ENCODE peak calls at places on chromosome 21, in seven cellular contexts. One of them, this sample, is unnamed. For H3K9me3, the result is how much of the 10 kb centered on the place peaks cover.

GRCh38 chr21:35882791-35883240 is 177.5 kb downstream of the SETD4 start:
- DNase-seq in SK-N-SH: no peak
- DNase-seq in K562: no peak
- DNase-seq in HCT116: no peak
- DNase-seq in A549: no peak
- DNase-seq in GM12878: no peak
- DNase-seq in H1: no peak
- DNase-seq in this sample: peak

GRCh38 chr21:35575280-35575915 is 484.9 kb downstream of the SETD4 start:
- DNase-seq in SK-N-SH: no peak
- DNase-seq in K562: no peak
- DNase-seq in HCT116: no peak
- DNase-seq in A549: no peak
- DNase-seq in GM12878: no peak
- DNase-seq in H1: no peak
- DNase-seq in this sample: peak

GRCh38 chr21:31335957-31336738 is 7.9 kb downstream of the TIAM1 start:
- DNase-seq in SK-N-SH: no peak
- DNase-seq in K562: no peak
- DNase-seq in HCT116: no peak
- DNase-seq in A549: peak
- DNase-seq in GM12878: no peak
- DNase-seq in H1: no peak
- DNase-seq in this sample: peak

GRCh38 chr21:34886554-34887385 is 162.3 kb downstream of the RUNX1 start:
- DNase-seq in SK-N-SH: peak
- DNase-seq in K562: peak
- DNase-seq in HCT116: no peak
- DNase-seq in A549: no peak
- DNase-seq in GM12878: no peak
- DNase-seq in H1: peak
- DNase-seq in this sample: no peak

GRCh38 chr21:9767592-9768375 is 753.6 kb upstream of the TPTE start:
- DNase-seq in SK-N-SH: peak
- DNase-seq in K562: peak
- DNase-seq in HCT116: no peak
- DNase-seq in A549: no peak
- DNase-seq in GM12878: no peak
- DNase-seq in H1: no peak
- DNase-seq in this sample: no peak

GRCh38 chr21:35833388-35833787 is 226.9 kb downstream of the SETD4 start:
- DNase-seq in SK-N-SH: no peak
- DNase-seq in K562: no peak
- DNase-seq in HCT116: no peak
- DNase-seq in A549: no peak
- DNase-seq in GM12878: no peak
- DNase-seq in H1: no peak
- DNase-seq in this sample: no peak

GRCh38 chr21:37829447-37829846 is 86.8 kb downstream of the KCNJ6 start:
- DNase-seq in SK-N-SH: no peak
- DNase-seq in K562: no peak
- DNase-seq in HCT116: no peak
- DNase-seq in A549: peak
- DNase-seq in GM12878: no peak
- DNase-seq in H1: no peak
- DNase-seq in this sample: peak

GRCh38 chr21:44267655-44268142 is 6.0 kb upstream of the DNMT3L start:
- DNase-seq in SK-N-SH: no peak
- DNase-seq in K562: peak
- DNase-seq in HCT116: no peak
- DNase-seq in A549: no peak
- DNase-seq in GM12878: peak
- DNase-seq in H1: peak
- DNase-seq in this sample: no peak

GRCh38 chr21:38661296-38662223 is 144.2 kb upstream of the ETS2 start:
- DNase-seq in SK-N-SH: peak
- DNase-seq in K562: no peak
- DNase-seq in HCT116: no peak
- DNase-seq in A549: no peak
- DNase-seq in GM12878: no peak
- DNase-seq in H1: peak
- DNase-seq in this sample: peak

GRCh38 chr21:28719731-28720130 is 272.9 kb downstream of the LTN1 start:
- DNase-seq in SK-N-SH: no peak
- DNase-seq in K562: no peak
- DNase-seq in HCT116: no peak
- DNase-seq in A549: no peak
- DNase-seq in GM12878: no peak
- DNase-seq in H1: no peak
- DNase-seq in this sample: no peak

GRCh38 chr21:18951291-18952038 is 547.9 kb upstream of the TMPRSS15 start:
- DNase-seq in SK-N-SH: peak
- DNase-seq in K562: peak
- DNase-seq in HCT116: no peak
- DNase-seq in A549: no peak
- DNase-seq in GM12878: no peak
- DNase-seq in H1: peak
- DNase-seq in this sample: no peak

GRCh38 chr21:40929833-40930232 is 82.9 kb upstream of the DSCAM start:
- DNase-seq in SK-N-SH: no peak
- DNase-seq in K562: no peak
- DNase-seq in HCT116: no peak
- DNase-seq in A549: no peak
- DNase-seq in GM12878: no peak
- DNase-seq in H1: no peak
- DNase-seq in this sample: no peak

GRCh38 chr21:33937931-33938339 is 22.3 kb upstream of the ATP5PO start:
- DNase-seq in SK-N-SH: no peak
- DNase-seq in K562: no peak
- DNase-seq in HCT116: no peak
- DNase-seq in A549: no peak
- DNase-seq in GM12878: no peak
- DNase-seq in H1: peak
- DNase-seq in this sample: no peak

GRCh38 chr21:44485254-44485793 is 30.0 kb downstream of the LRRC3 start:
- DNase-seq in SK-N-SH: peak
- DNase-seq in K562: peak
- DNase-seq in HCT116: peak
- DNase-seq in A549: peak
- DNase-seq in GM12878: no peak
- DNase-seq in H1: peak
- DNase-seq in this sample: peak

GRCh38 chr21:37365657-37366487 is 701 bp upstream of the DYRK1A start:
- DNase-seq in SK-N-SH: no peak
- DNase-seq in K562: peak
- DNase-seq in HCT116: no peak
- DNase-seq in A549: peak
- DNase-seq in GM12878: no peak
- DNase-seq in H1: peak
- DNase-seq in this sample: peak

GRCh38 chr21:32520885-32521735 is 64.2 kb downstream of the TCP10L start:
- DNase-seq in SK-N-SH: peak
- DNase-seq in K562: peak
- DNase-seq in HCT116: no peak
- DNase-seq in A549: no peak
- DNase-seq in GM12878: no peak
- DNase-seq in H1: no peak
- DNase-seq in this sample: peak

GRCh38 chr21:36992671-36993070 is 13.8 kb upstream of the RIPPLY3 start:
- DNase-seq in SK-N-SH: no peak
- DNase-seq in K562: no peak
- DNase-seq in HCT116: no peak
- DNase-seq in A549: no peak
- DNase-seq in GM12878: no peak
- DNase-seq in H1: no peak
- DNase-seq in this sample: no peak

GRCh38 chr21:43273708-43274021 is 104.9 kb downstream of the CRYAA start:
- DNase-seq in SK-N-SH: peak
- DNase-seq in K562: no peak
- DNase-seq in HCT116: no peak
- DNase-seq in A549: no peak
- DNase-seq in GM12878: no peak
- DNase-seq in H1: no peak
- DNase-seq in this sample: no peak

GRCh38 chr21:33608559-33608958 is 20.1 kb upstream of the DONSON start:
- DNase-seq in SK-N-SH: no peak
- DNase-seq in K562: no peak
- DNase-seq in HCT116: no peak
- DNase-seq in A549: no peak
- DNase-seq in GM12878: no peak
- DNase-seq in H1: no peak
- DNase-seq in this sample: peak

GRCh38 chr21:44761011-44761729 is 40.5 kb downstream of the UBE2G2 start:
- DNase-seq in SK-N-SH: no peak
- DNase-seq in K562: peak
- DNase-seq in HCT116: no peak
- DNase-seq in A549: peak
- DNase-seq in GM12878: no peak
- DNase-seq in H1: no peak
- DNase-seq in this sample: no peak

GRCh38 chr21:31457675-31458074 is 113.6 kb upstream of the TIAM1 start:
- DNase-seq in SK-N-SH: peak
- DNase-seq in K562: peak
- DNase-seq in HCT116: no peak
- DNase-seq in A549: no peak
- DNase-seq in GM12878: no peak
- DNase-seq in H1: no peak
- DNase-seq in this sample: no peak

GRCh38 chr21:44590311-44590721 is 2.0 kb downstream of the KRTAP10-6 start:
- DNase-seq in SK-N-SH: no peak
- DNase-seq in K562: no peak
- DNase-seq in HCT116: no peak
- DNase-seq in A549: no peak
- DNase-seq in GM12878: no peak
- DNase-seq in H1: peak
- DNase-seq in this sample: no peak

GRCh38 chr21:31555741-31556191 is 103.7 kb upstream of the SOD1 start:
- DNase-seq in SK-N-SH: no peak
- DNase-seq in K562: no peak
- DNase-seq in HCT116: no peak
- DNase-seq in A549: no peak
- DNase-seq in GM12878: no peak
- DNase-seq in H1: peak
- DNase-seq in this sample: no peak

GRCh38 chr21:16842716-16843115 is 670.1 kb upstream of the CXADR start:
- DNase-seq in SK-N-SH: no peak
- DNase-seq in K562: no peak
- DNase-seq in HCT116: no peak
- DNase-seq in A549: no peak
- DNase-seq in GM12878: no peak
- DNase-seq in H1: no peak
- DNase-seq in this sample: peak
- H3K4me3 ChIP-seq in SK-N-SH: no peak
- H3K4me3 ChIP-seq in K562: no peak
- H3K4me3 ChIP-seq in HCT116: no peak
- H3K4me3 ChIP-seq in A549: no peak
- H3K4me3 ChIP-seq in GM12878: no peak
- H3K4me3 ChIP-seq in H1: no peak
- H3K4me3 ChIP-seq in this sample: no peak

DNA sequence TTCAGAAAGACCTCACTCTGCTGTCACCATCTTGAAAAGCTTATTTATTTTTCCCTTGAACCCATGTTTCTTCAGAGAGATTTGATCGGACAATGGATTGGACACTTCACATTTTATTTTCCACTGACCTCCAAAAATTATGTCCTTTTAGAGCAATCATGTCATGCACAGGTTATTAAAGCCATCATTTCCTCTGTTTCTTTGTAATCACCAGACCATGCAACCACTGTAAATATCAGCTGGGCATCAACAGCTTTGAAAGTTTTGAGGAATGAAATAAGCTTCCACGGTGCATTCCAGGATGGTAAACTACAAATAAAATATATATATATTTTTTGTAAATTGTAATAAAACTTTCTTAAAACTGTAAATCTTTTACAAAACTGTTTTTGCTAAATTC is 144.1 kb upstream of the ADAMTS5 start:
- DNase-seq in SK-N-SH: no peak
- DNase-seq in K562: no peak
- DNase-seq in HCT116: no peak
- DNase-seq in A549: no peak
- DNase-seq in GM12878: no peak
- DNase-seq in H1: no peak
- DNase-seq in this sample: no peak
- TF ChIP-seq RAD21 in SK-N-SH: no peak
- TF ChIP-seq RAD21 in K562: no peak
- TF ChIP-seq RAD21 in HCT116: no peak
- TF ChIP-seq RAD21 in A549: no peak
- TF ChIP-seq RAD21 in GM12878: no peak
- TF ChIP-seq RAD21 in H1: no peak
- TF ChIP-seq RAD21 in this sample: no peak

DNA sequence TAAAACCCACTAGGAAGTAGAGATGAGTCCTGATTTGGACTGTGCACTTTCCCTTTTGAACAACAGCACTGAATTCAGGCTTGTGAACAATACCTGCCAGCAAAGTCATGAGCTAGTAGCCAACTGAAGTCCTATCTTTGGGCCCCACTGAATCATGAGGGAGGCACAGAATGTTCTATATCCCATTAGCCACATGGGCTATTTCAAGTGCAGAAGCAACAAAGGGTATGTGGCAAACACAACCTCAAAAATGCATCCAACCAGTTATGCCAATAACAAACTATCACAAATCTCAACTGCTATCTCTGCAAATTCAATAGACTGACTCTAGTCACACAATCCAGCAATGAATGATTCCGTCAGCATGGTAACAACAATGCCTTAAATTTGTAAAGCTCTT is 276.0 kb downstream of the MRPL39 start:
- DNase-seq in SK-N-SH: no peak
- DNase-seq in K562: no peak
- DNase-seq in HCT116: no peak
- DNase-seq in A549: no peak
- DNase-seq in GM12878: no peak
- DNase-seq in H1: no peak
- DNase-seq in this sample: no peak
- H3K9me3 ChIP-seq in SK-N-SH: under half
- H3K9me3 ChIP-seq in K562: under half
- H3K9me3 ChIP-seq in HCT116: under half
- H3K9me3 ChIP-seq in A549: under half
- H3K9me3 ChIP-seq in GM12878: under half
- H3K9me3 ChIP-seq in H1: under half
- H3K9me3 ChIP-seq in this sample: under half

DNA sequence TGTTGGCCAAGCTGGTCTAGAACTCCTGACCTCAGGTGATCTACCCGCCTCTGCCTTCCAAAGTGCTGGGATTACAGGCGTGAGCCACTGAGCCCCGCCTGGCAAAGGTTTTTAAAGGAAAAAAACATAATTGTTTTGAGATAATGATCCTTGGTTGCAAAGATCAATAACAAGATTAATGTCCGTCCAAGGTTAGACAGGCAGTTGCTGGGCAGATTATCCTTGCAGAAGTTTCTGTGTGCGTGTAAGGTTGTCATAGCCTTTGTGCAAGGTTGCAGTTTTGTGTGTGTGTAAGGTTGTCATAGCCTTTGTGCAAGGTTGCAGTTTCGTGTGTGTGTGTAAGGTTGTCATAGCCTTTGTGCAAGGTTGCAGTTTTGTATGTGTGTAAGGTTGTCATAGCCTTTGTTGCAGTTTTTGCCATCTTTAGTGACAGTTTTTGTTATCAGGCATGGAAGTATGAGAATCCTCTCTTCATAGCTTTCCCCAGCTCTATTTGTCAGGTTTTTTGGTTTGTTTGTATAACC is 3.6 kb downstream of the YBEY start:
- DNase-seq in SK-N-SH: no peak
- DNase-seq in K562: no peak
- DNase-seq in HCT116: no peak
- DNase-seq in A549: no peak
- DNase-seq in GM12878: no peak
- DNase-seq in H1: no peak
- DNase-seq in this sample: no peak
- H3K4me3 ChIP-seq in SK-N-SH: no peak
- H3K4me3 ChIP-seq in K562: no peak
- H3K4me3 ChIP-seq in HCT116: no peak
- H3K4me3 ChIP-seq in A549: no peak
- H3K4me3 ChIP-seq in GM12878: no peak
- H3K4me3 ChIP-seq in H1: no peak
- H3K4me3 ChIP-seq in this sample: no peak

This sample was measured in IMR-90.